ENCODE peak calls at places on chromosomes 1 and 21, in ten cellular contexts. T is epithelial cell of proximal tubule, J is BJ, Y is uterus, W is gastrocnemius medialis, X is AG10803, Q is epithelial cell of esophagus, I is IMR-90, F is AG04450, E is coronary artery. H is an unnamed sample.

GRCh38 chr21:38467911-38468310 is 30.4 kb downstream of the ERG start:
- DNase-seq in T (no peak), J (no peak), Y (no peak), W (no peak), X (no peak), Q (peak), I (no peak), F (no peak), E (no peak), H (no peak)

GRCh38 chr1:43300661-43301094 is at the start of gene TIE1:
- DNase-seq in T (no peak), J (no peak), Y (peak), W (no peak), X (no peak), Q (no peak), I (no peak), F (no peak), E (no peak), H (no peak)

GRCh38 chr1:113874017-113874879 is 2.7 kb upstream of the PTPN22 start:
- DNase-seq in T (no peak), J (no peak), Y (no peak), W (no peak), X (peak), Q (peak), I (peak), F (no peak), E (no peak), H (no peak)

GRCh38 chr1:180842890-180843289 is 69.8 kb upstream of the KIAA1614 start:
- DNase-seq in T (no peak), J (no peak), Y (no peak), W (no peak), X (no peak), Q (no peak), I (peak), F (no peak), E (no peak), H (no peak)

GRCh38 chr1:211951856-211952255 is 83.5 kb downstream of the INTS7 start:
- DNase-seq in T (peak), J (no peak), Y (no peak), W (no peak), X (peak), Q (peak), I (peak), F (peak), E (no peak), H (peak)

GRCh38 chr1:155717041-155717440 is 28.1 kb downstream of the DAP3 start:
- DNase-seq in T (no peak), J (no peak), Y (no peak), W (no peak), X (no peak), Q (no peak), I (no peak), F (no peak), E (no peak), H (no peak)

GRCh38 chr1:47471163-47471562 is 33.3 kb downstream of the FOXD2 start:
- DNase-seq in T (no peak), J (no peak), Y (peak), W (peak), X (peak), Q (no peak), I (no peak), F (no peak), E (no peak), H (no peak)

GRCh38 chr1:26155370-26156284 is 3.3 kb upstream of the FAM110D start:
- DNase-seq in T (no peak), J (no peak), Y (peak), W (peak), X (no peak), Q (no peak), I (no peak), F (no peak), E (peak), H (no peak)

GRCh38 chr1:233079586-233079985 is 129.2 kb downstream of the NTPCR start:
- DNase-seq in T (no peak), J (no peak), Y (no peak), W (no peak), X (no peak), Q (no peak), I (no peak), F (no peak), E (no peak), H (no peak)

GRCh38 chr1:151047925-151048644 is 534 bp downstream of the C1orf56 start:
- DNase-seq in T (no peak), J (no peak), Y (peak), W (peak), X (peak), Q (peak), I (peak), F (no peak), E (peak), H (peak)

GRCh38 chr1:115474166-115474565 is 136.1 kb upstream of the NGF start:
- DNase-seq in T (no peak), J (no peak), Y (no peak), W (no peak), X (no peak), Q (peak), I (no peak), F (no peak), E (no peak), H (no peak)

GRCh38 chr1:68136187-68136586 is 85.8 kb upstream of the DIRAS3 start:
- DNase-seq in T (no peak), J (no peak), Y (no peak), W (no peak), X (no peak), Q (peak), I (peak), F (no peak), E (no peak), H (no peak)

GRCh38 chr1:4801192-4801924 is 146.9 kb downstream of the AJAP1 start:
- DNase-seq in T (no peak), J (no peak), Y (peak), W (peak), X (peak), Q (no peak), I (no peak), F (no peak), E (peak), H (no peak)

GRCh38 chr21:44090332-44090731 is 16.9 kb upstream of the PWP2 start:
- DNase-seq in T (no peak), J (no peak), Y (no peak), W (no peak), X (no peak), Q (no peak), I (no peak), F (no peak), E (peak), H (no peak)

GRCh38 chr1:118243269-118243668 is 58.2 kb upstream of the SPAG17 start:
- DNase-seq in T (no peak), J (no peak), Y (no peak), W (no peak), X (no peak), Q (no peak), I (no peak), F (no peak), E (no peak), H (no peak)

GRCh38 chr1:162384116-162384515 is 2.6 kb downstream of the C1orf226 start:
- DNase-seq in T (no peak), J (no peak), Y (no peak), W (no peak), X (no peak), Q (no peak), I (no peak), F (no peak), E (peak), H (no peak)

GRCh38 chr1:94745742-94746141 is 74.4 kb upstream of the SLC44A3 start:
- DNase-seq in T (no peak), J (no peak), Y (no peak), W (no peak), X (no peak), Q (no peak), I (no peak), F (no peak), E (no peak), H (no peak)

GRCh38 chr1:145926706-145927072 is 595 bp downstream of the RBM8A start:
- DNase-seq in T (no peak), J (no peak), Y (no peak), W (no peak), X (no peak), Q (no peak), I (no peak), F (no peak), E (no peak), H (no peak)

GRCh38 chr1:42765271-42765670 is 1.6 kb downstream of the P3H1 start:
- DNase-seq in T (no peak), J (no peak), Y (no peak), W (no peak), X (peak), Q (no peak), I (no peak), F (no peak), E (no peak), H (no peak)

GRCh38 chr1:29306471-29307140 is 70.3 kb downstream of the PTPRU start:
- DNase-seq in T (no peak), J (no peak), Y (no peak), W (no peak), X (no peak), Q (no peak), I (no peak), F (no peak), E (no peak), H (no peak)

GRCh38 chr21:17585875-17586450 is 26.7 kb downstream of the BTG3 start:
- DNase-seq in T (peak), J (no peak), Y (no peak), W (no peak), X (peak), Q (peak), I (peak), F (no peak), E (no peak), H (peak)

GRCh38 chr1:32724678-32725594 is 22.4 kb upstream of the SYNC start:
- DNase-seq in T (no peak), J (peak), Y (peak), W (peak), X (peak), Q (peak), I (peak), F (peak), E (peak), H (no peak)

GRCh38 chr1:77279929-77280328 is 1.9 kb upstream of the AK5 start:
- DNase-seq in T (no peak), J (no peak), Y (no peak), W (no peak), X (no peak), Q (no peak), I (no peak), F (no peak), E (no peak), H (no peak)

GRCh38 chr21:43269461-43269860 is 100.7 kb downstream of the CRYAA start:
- DNase-seq in T (no peak), J (no peak), Y (no peak), W (no peak), X (no peak), Q (no peak), I (no peak), F (no peak), E (no peak), H (no peak)

GRCh38 chr1:23530089-23530749 is 814 bp downstream of the E2F2 start:
- DNase-seq in T (no peak), J (no peak), Y (no peak), W (no peak), X (no peak), Q (no peak), I (no peak), F (no peak), E (no peak), H (no peak)

GRCh38 chr1:80892452-80892995 is 908.2 kb upstream of the ADGRL2 start:
- DNase-seq in T (no peak), J (no peak), Y (no peak), W (no peak), X (no peak), Q (no peak), I (peak), F (no peak), E (no peak), H (peak)
- H3K4me3 ChIP-seq in T (no peak), J (no peak), Y (no peak), W (no peak), X (no peak), Q (no peak), I (no peak), F (no peak), E (no peak), H (no peak)

DNA sequence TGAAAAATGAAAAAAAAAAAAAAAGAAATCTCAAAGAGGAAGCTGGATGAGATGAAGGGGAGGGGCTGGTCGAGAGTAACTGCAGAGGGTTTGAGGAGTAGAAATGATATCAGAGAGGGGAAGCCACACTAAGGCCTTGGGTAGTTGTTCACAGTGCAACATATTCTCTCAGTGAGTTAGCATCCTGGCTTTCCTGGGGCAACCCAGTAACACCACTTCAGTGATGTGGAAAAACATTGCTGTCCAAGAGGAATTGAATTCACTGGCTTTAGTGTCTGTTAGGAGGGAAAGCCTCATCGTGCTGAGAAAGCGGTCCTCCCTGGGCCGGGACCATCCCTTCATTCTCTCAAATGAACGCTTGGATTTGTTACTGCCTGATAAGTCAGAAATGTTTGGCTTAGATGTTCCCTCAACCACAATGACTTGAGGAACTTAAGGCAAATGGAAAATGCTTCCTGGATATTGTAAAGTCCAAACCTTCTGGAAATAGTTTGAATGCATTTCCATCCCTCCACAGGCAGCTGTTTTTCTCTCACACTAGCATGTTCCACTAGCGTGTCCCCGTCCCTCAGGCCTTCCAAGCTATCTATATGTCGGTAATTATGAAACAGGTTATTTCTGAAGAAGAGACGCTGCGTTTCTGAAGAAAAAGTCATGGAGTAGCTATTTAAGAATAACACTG is 12.2 kb downstream of the TGFB2 start:
- DNase-seq in T (no peak), J (no peak), Y (no peak), W (no peak), X (no peak), Q (no peak), I (no peak), F (no peak), E (no peak), H (no peak)
- TF ChIP-seq CTCF in T (no peak), J (no peak), Y (no peak), W (no peak), X (no peak), Q (no peak), I (no peak), F (no peak), E (no peak), H (no peak)

GRCh38 chr21:46092026-46092764 is 5.7 kb upstream of the COL6A2 start:
- DNase-seq in T (no peak), J (peak), Y (peak), W (peak), X (peak), Q (no peak), I (peak), F (peak), E (peak), H (peak)
- H3K4me3 ChIP-seq in T (no peak), J (peak), Y (peak), W (no peak), X (peak), Q (no peak), I (peak), F (peak), E (peak), H (no peak)

GRCh38 chr1:30338765-30339164 is 384.6 kb downstream of the MATN1 start:
- DNase-seq in T (no peak), J (no peak), Y (no peak), W (no peak), X (no peak), Q (no peak), I (no peak), F (no peak), E (no peak), H (no peak)

GRCh38 chr1:30339866-30340265 is 383.5 kb downstream of the MATN1 start:
- DNase-seq in T (no peak), J (no peak), Y (no peak), W (no peak), X (no peak), Q (no peak), I (no peak), F (no peak), E (no peak), H (no peak)

GRCh38 chr1:30343562-30343961 is 379.8 kb downstream of the MATN1 start:
- DNase-seq in T (no peak), J (no peak), Y (no peak), W (no peak), X (no peak), Q (no peak), I (no peak), F (no peak), E (no peak), H (no peak)

GRCh38 chr1:30342535-30343141 is 380.7 kb downstream of the MATN1 start:
- DNase-seq in T (no peak), J (no peak), Y (no peak), W (no peak), X (no peak), Q (no peak), I (no peak), F (no peak), E (no peak), H (no peak)

GRCh38 chr1:30340934-30341333 is 382.5 kb downstream of the MATN1 start:
- DNase-seq in T (no peak), J (no peak), Y (no peak), W (no peak), X (no peak), Q (no peak), I (no peak), F (no peak), E (no peak), H (no peak)
- TF ChIP-seq CTCF in T (peak), J (no peak), Y (no peak), W (no peak), X (no peak), Q (no peak), I (no peak), F (no peak), E (no peak), H (no peak)

GRCh38 chr1:185632659-185633428 is 101.3 kb upstream of the HMCN1 start:
- DNase-seq in T (no peak), J (peak), Y (no peak), W (no peak), X (peak), Q (peak), I (peak), F (no peak), E (no peak), H (no peak)
- H3K4me3 ChIP-seq in T (no peak), J (no peak), Y (no peak), W (no peak), X (no peak), Q (no peak), I (no peak), F (no peak), E (no peak), H (no peak)

GRCh38 chr1:36298640-36299039 is 7.5 kb upstream of the SH3D21 start:
- DNase-seq in T (no peak), J (no peak), Y (no peak), W (no peak), X (no peak), Q (no peak), I (no peak), F (no peak), E (no peak), H (no peak)

GRCh38 chr1:36303650-36304360 is 2.4 kb upstream of the SH3D21 start:
- DNase-seq in T (no peak), J (no peak), Y (no peak), W (no peak), X (no peak), Q (no peak), I (no peak), F (no peak), E (no peak), H (no peak)

GRCh38 chr1:36303244-36303643 is 2.9 kb upstream of the SH3D21 start:
- DNase-seq in T (no peak), J (no peak), Y (no peak), W (no peak), X (no peak), Q (no peak), I (no peak), F (no peak), E (no peak), H (no peak)

GRCh38 chr1:36301220-36301619 is 4.9 kb upstream of the SH3D21 start:
- DNase-seq in T (no peak), J (no peak), Y (no peak), W (no peak), X (no peak), Q (no peak), I (no peak), F (no peak), E (no peak), H (no peak)

GRCh38 chr1:36300526-36300925 is 5.6 kb upstream of the SH3D21 start:
- DNase-seq in T (no peak), J (no peak), Y (no peak), W (no peak), X (no peak), Q (peak), I (peak), F (no peak), E (no peak), H (no peak)
- TF ChIP-seq CTCF in T (no peak), J (no peak), Y (no peak), W (no peak), X (no peak), Q (no peak), I (no peak), F (no peak), E (no peak), H (no peak)

GRCh38 chr1:87810166-87810565 is 481.5 kb downstream of the LMO4 start:
- DNase-seq in T (no peak), J (no peak), Y (no peak), W (no peak), X (no peak), Q (no peak), I (peak), F (no peak), E (no peak), H (no peak)

GRCh38 chr1:87803395-87803794 is 474.7 kb downstream of the LMO4 start:
- DNase-seq in T (no peak), J (no peak), Y (no peak), W (no peak), X (no peak), Q (no peak), I (no peak), F (no peak), E (no peak), H (no peak)

GRCh38 chr1:87804128-87804527 is 475.4 kb downstream of the LMO4 start:
- DNase-seq in T (no peak), J (no peak), Y (no peak), W (no peak), X (no peak), Q (no peak), I (no peak), F (no peak), E (no peak), H (no peak)

GRCh38 chr1:87805661-87806376 is 477.1 kb downstream of the LMO4 start:
- DNase-seq in T (peak), J (peak), Y (no peak), W (no peak), X (peak), Q (peak), I (peak), F (peak), E (no peak), H (peak)

GRCh38 chr1:87806377-87807094 is 477.9 kb downstream of the LMO4 start:
- DNase-seq in T (no peak), J (no peak), Y (no peak), W (no peak), X (no peak), Q (no peak), I (no peak), F (no peak), E (no peak), H (no peak)
- H3K4me3 ChIP-seq in T (peak), J (no peak), Y (no peak), W (no peak), X (no peak), Q (no peak), I (no peak), F (peak), E (peak), H (peak)

DNA sequence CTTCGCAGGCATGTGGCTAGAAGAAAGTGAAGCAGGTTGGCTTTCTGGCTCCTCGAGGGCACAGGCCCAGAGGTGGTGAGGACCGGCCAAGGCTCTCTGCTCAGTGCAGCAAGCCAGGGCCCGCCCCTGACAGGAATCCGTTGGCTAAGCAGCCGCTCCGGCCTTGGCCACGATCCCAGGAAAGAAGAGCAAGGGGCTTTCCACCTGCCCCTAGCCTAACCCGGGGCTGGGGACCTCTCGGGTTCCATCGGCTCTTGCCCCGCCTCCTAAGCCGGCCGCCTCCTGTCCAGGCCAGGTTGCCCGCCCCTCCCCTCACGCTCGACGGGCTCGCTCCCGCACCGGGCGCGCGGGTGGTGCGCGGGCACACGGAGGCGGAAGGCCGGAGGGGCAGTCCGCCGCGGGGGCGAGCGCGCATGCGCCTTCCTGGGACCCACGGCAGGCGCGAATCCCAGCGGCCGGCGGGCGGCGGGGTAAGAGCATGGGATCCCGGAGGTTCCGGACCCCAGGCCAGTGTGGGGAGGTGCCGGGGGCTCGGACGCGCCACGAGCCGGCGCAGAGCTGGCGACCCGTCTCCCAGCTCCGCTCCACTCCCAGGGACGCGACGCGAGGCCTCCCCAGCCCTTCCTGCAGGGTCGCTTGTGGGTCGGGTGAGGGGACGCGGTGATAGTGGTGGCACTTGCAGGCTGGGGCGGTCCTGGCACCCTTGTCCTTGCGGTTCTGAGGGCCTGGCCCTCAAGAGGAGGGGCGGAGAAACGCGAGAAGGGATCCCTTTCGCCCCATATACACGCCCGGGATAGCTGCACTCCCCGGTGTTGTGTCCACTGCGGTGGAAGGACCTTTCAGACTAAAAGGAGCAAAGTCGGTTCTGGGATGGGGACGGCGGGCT is at the start of gene ALG6:
- DNase-seq in T (peak), J (peak), Y (peak), W (peak), X (peak), Q (peak), I (peak), F (peak), E (peak), H (peak)
- TF ChIP-seq CTCF in T (no peak), J (peak), Y (no peak), W (no peak), X (no peak), Q (no peak), I (peak), F (peak), E (no peak), H (no peak)